ENCODE peak calls at places on chromosomes 2 and 18, in seven cellular contexts. Y, G, D, Q, Z, O and I are unnamed samples.
A peak's percentile ranks its signal among the peaks of the same experiment; 100 is the strongest.

GRCh38 chr2:160223560-160223959 is 23.5 kb upstream of the ITGB6 start:
- DNase-seq in G (no peak), D (no peak), Y (no peak), Q (no peak), Z (no peak), O (no peak), I (no peak)

GRCh38 chr18:44123743-44124142 is 556.9 kb upstream of the SETBP1 start:
- DNase-seq in Q (no peak), Z (no peak), Y (no peak), D (no peak), O (no peak), G (no peak), I (no peak)

GRCh38 chr2:28101892-28102291 is 211.4 kb downstream of the BABAM2 start:
- DNase-seq in Q (no peak), Y (no peak), D (peak; percentile 15), O (no peak), G (no peak), Z (no peak), I (no peak)

GRCh38 chr2:228367356-228367755 is 185.9 kb upstream of the SPHKAP start:
- DNase-seq in Q (no peak), Z (no peak), Y (no peak), O (no peak), G (no peak), D (no peak), I (no peak)

GRCh38 chr2:10524841-10525572 is 76.9 kb upstream of the ODC1 start:
- DNase-seq in Z (no peak), Q (no peak), G (no peak), D (no peak), O (no peak), Y (no peak), I (no peak)

GRCh38 chr2:263774-264492 is at the start of gene SH3YL1:
- DNase-seq in D (no peak), G (peak; percentile 32), O (peak; percentile 61), Q (peak; percentile 90), Y (no peak), Z (no peak), I (no peak)

GRCh38 chr2:157181234-157181633 is 76.3 kb upstream of the GALNT5 start:
- DNase-seq in G (no peak), Y (no peak), O (no peak), Q (no peak), D (no peak), Z (no peak), I (no peak)

GRCh38 chr18:48319796-48320638 is 89.2 kb downstream of the ZBTB7C start:
- DNase-seq in D (no peak), Z (no peak), Q (no peak), Y (no peak), O (no peak), G (no peak), I (no peak)

GRCh38 chr2:166042768-166043390 is 84.9 kb downstream of the SCN1A start:
- DNase-seq in D (no peak), G (no peak), Z (no peak), O (no peak), Y (no peak), Q (no peak), I (no peak)

GRCh38 chr2:33839791-33840190 is 240.7 kb upstream of the FAM98A start:
- DNase-seq in Q (no peak), D (no peak), O (no peak), G (no peak), Y (no peak), Z (no peak), I (no peak)

GRCh38 chr2:160363961-160364733 is 129.5 kb downstream of the RBMS1 start:
- DNase-seq in Q (no peak), G (no peak), D (no peak), O (no peak), Y (no peak), Z (no peak), I (no peak)

GRCh38 chr18:8948011-8948410 is 154.5 kb upstream of the NDUFV2 start:
- DNase-seq in Y (no peak), O (no peak), Q (no peak), Z (no peak), G (no peak), D (no peak), I (no peak)
- H3K4me1 ChIP-seq in Y (peaks cover 23% of the 10 kb centered on the region), O (no peaks in the 10 kb centered on the region), Q (no peaks in the 10 kb centered on the region), Z (peaks cover 6% of the 10 kb centered on the region), G (no peaks in the 10 kb centered on the region), D (peaks cover 43% of the 10 kb centered on the region), I (no peaks in the 10 kb centered on the region)

DNA sequence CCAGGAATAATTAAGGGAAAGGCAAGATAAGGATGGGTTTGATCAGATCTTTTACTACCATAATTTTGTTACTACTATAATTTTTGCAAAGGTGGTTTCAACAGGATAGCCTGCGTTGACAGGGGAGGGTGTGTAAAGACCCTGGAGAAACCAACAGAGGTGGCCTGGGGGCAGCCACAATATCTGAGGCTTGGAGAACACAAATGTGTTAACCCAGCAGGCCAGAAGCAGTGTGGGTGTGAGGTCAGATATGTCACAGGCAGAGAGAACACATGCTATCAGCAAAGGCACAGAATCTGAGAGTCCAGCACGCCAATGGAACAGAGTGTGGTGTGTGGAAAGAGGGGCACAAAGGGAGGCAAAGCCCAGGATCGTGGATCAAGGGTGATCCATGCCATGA is 399.4 kb upstream of the TRIB2 start:
- DNase-seq in G (no peak), Q (no peak), O (no peak), Z (no peak), Y (no peak), D (no peak), I (no peak)
- H3K4me1 ChIP-seq in G (no peaks in the 10 kb centered on the region), Q (no peaks in the 10 kb centered on the region), O (no peaks in the 10 kb centered on the region), Z (peaks cover 11% of the 10 kb centered on the region), Y (peaks cover 4% of the 10 kb centered on the region), D (peaks cover 35% of the 10 kb centered on the region), I (peaks cover 16% of the 10 kb centered on the region)

GRCh38 chr2:84904151-84904550 is 1.3 kb upstream of the TMSB10 start:
- DNase-seq in G (no peak), O (no peak), D (no peak), Q (no peak), Y (no peak), Z (no peak), I (no peak)

GRCh38 chr2:84902526-84902925 is 2.9 kb upstream of the TMSB10 start:
- DNase-seq in Q (no peak), Y (no peak), G (no peak), O (no peak), D (no peak), Z (no peak), I (no peak)

GRCh38 chr2:84905181-84906107 is at the start of gene TMSB10:
- DNase-seq in O (peak; percentile 88), G (peak; percentile 88), D (peak; percentile 91), Y (peak; percentile 82), Z (no peak), Q (peak; percentile 96), I (peak; percentile 92)

GRCh38 chr2:84906108-84906899 is 848 bp downstream of the TMSB10 start:
- DNase-seq in Q (peak; percentile 71), D (peak; percentile 41), O (peak; percentile 51), Z (no peak), G (peak; percentile 34), Y (no peak), I (peak; percentile 46)

GRCh38 chr2:84904717-84905174 is 710 bp upstream of the TMSB10 start:
- DNase-seq in Y (no peak), Q (peak; percentile 74), O (peak; percentile 54), G (peak; percentile 71), D (peak; percentile 60), Z (no peak), I (peak; percentile 92)
- H3K4me1 ChIP-seq in Y (peaks cover 16% of the 10 kb centered on the region), Q (peaks cover 9% of the 10 kb centered on the region), O (peaks cover 7% of the 10 kb centered on the region), G (no peaks in the 10 kb centered on the region), D (peaks cover 19% of the 10 kb centered on the region), Z (peaks cover 18% of the 10 kb centered on the region), I (peaks cover 44% of the 10 kb centered on the region)

DNA sequence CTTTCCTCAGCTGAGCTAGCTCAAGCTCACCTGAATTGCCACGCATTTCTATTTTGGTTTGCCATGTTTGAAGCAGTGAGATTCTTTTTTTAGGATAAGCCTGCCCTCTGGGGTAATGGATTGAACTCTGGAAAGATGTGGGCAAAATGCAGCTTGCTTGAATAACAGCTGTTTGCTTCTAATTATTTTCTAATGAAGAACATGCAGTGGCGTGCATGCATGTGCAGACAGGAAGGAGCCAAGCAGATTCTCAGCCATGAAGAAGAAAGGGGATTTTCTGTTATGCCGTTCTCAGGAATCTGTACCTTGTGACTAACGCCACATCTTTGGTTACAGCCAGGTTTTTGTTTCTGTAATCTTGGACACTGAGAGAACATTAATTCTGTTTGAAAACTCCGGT is 171.2 kb downstream of the ANTXR1 start:
- DNase-seq in Z (no peak), Y (no peak), Q (no peak), G (no peak), O (no peak), D (no peak), I (no peak)
- H3K4me1 ChIP-seq in Z (peaks cover 12% of the 10 kb centered on the region), Y (no peaks in the 10 kb centered on the region), Q (no peaks in the 10 kb centered on the region), G (peaks cover 3% of the 10 kb centered on the region), O (peaks cover 6% of the 10 kb centered on the region), D (peaks cover 16% of the 10 kb centered on the region), I (peaks cover 2% of the 10 kb centered on the region)

GRCh38 chr2:84646514-84646913 is 130.2 kb downstream of the DNAH6 start:
- DNase-seq in D (no peak), O (no peak), Q (no peak), Y (no peak), Z (no peak), G (no peak), I (no peak)
- H3K4me1 ChIP-seq in D (no peaks in the 10 kb centered on the region), O (no peaks in the 10 kb centered on the region), Q (no peaks in the 10 kb centered on the region), Y (no peaks in the 10 kb centered on the region), Z (no peaks in the 10 kb centered on the region), G (no peaks in the 10 kb centered on the region), I (no peaks in the 10 kb centered on the region)